ENCODE peak calls at places on chromosomes 5 and 9, in five cellular contexts. One of them, this sample, is unnamed.

GRCh38 chr5:135038829-135039525 is 4.9 kb upstream of the PITX1 start:
- DNase-seq in HCT116: no peak
- DNase-seq in H1: no peak
- DNase-seq in HepG2: no peak
- DNase-seq in K562: no peak
- DNase-seq in this sample: no peak

GRCh38 chr9:132004323-132004722 is 75.3 kb downstream of the MED27 start:
- DNase-seq in HCT116: no peak
- DNase-seq in HepG2: no peak
- DNase-seq in K562: no peak
- DNase-seq in H1: no peak
- DNase-seq in this sample: no peak

GRCh38 chr9:90801175-90801506 is 478 bp upstream of the SYK start:
- DNase-seq in HCT116: no peak
- DNase-seq in H1: no peak
- DNase-seq in HepG2: no peak
- DNase-seq in K562: no peak
- DNase-seq in this sample: no peak

GRCh38 chr5:179882338-179882737 is 23.7 kb upstream of the MRNIP start:
- DNase-seq in H1: no peak
- DNase-seq in HCT116: no peak
- DNase-seq in HepG2: no peak
- DNase-seq in K562: no peak
- DNase-seq in this sample: no peak

GRCh38 chr5:148909766-148910165 is 83.4 kb downstream of the ADRB2 start:
- DNase-seq in HCT116: no peak
- DNase-seq in HepG2: no peak
- DNase-seq in K562: no peak
- DNase-seq in H1: no peak
- DNase-seq in this sample: no peak

GRCh38 chr5:169856571-169856970 is 123.7 kb downstream of the INSYN2B start:
- DNase-seq in HepG2: no peak
- DNase-seq in HCT116: no peak
- DNase-seq in K562: peak; percentile 10
- DNase-seq in H1: no peak
- DNase-seq in this sample: no peak

GRCh38 chr9:128992995-128993394 is 35.1 kb downstream of the SH3GLB2 start:
- DNase-seq in K562: no peak
- DNase-seq in HCT116: no peak
- DNase-seq in H1: no peak
- DNase-seq in HepG2: no peak
- DNase-seq in this sample: peak; percentile 64

GRCh38 chr5:128693779-128694178 is 155.7 kb upstream of the FBN2 start:
- DNase-seq in K562: no peak
- DNase-seq in HCT116: no peak
- DNase-seq in H1: no peak
- DNase-seq in HepG2: no peak
- DNase-seq in this sample: no peak

GRCh38 chr5:74281191-74281590 is 359.3 kb downstream of the ENC1 start:
- DNase-seq in HepG2: no peak
- DNase-seq in K562: no peak
- DNase-seq in HCT116: no peak
- DNase-seq in H1: no peak
- DNase-seq in this sample: no peak

GRCh38 chr5:56139978-56140562 is 93.1 kb downstream of the ANKRD55 start:
- DNase-seq in HCT116: no peak
- DNase-seq in HepG2: no peak
- DNase-seq in H1: no peak
- DNase-seq in K562: no peak
- DNase-seq in this sample: no peak

GRCh38 chr9:134564431-134565170 is 77.0 kb upstream of the COL5A1 start:
- DNase-seq in HepG2: no peak
- DNase-seq in K562: no peak
- DNase-seq in HCT116: no peak
- DNase-seq in H1: no peak
- DNase-seq in this sample: no peak

GRCh38 chr9:105127863-105128220 is 116.6 kb upstream of the SLC44A1 start:
- DNase-seq in K562: no peak
- DNase-seq in H1: no peak
- DNase-seq in HepG2: no peak
- DNase-seq in HCT116: no peak
- DNase-seq in this sample: no peak

GRCh38 chr5:127723571-127723970 is 20.4 kb downstream of the CCDC192 start:
- DNase-seq in HCT116: no peak
- DNase-seq in K562: no peak
- DNase-seq in H1: no peak
- DNase-seq in HepG2: no peak
- DNase-seq in this sample: peak; percentile 49

GRCh38 chr9:596701-597100 is 244.8 kb upstream of the DMRT1 start:
- DNase-seq in HepG2: no peak
- DNase-seq in H1: no peak
- DNase-seq in K562: no peak
- DNase-seq in HCT116: no peak
- DNase-seq in this sample: no peak

GRCh38 chr5:115840825-115841224 is 540 bp downstream of the ATG12 start:
- DNase-seq in HepG2: no peak
- DNase-seq in HCT116: no peak
- DNase-seq in K562: no peak
- DNase-seq in H1: no peak
- DNase-seq in this sample: no peak

GRCh38 chr9:121772600-121773285 is 121.3 kb downstream of the DAB2IP start:
- DNase-seq in HCT116: no peak
- DNase-seq in HepG2: no peak
- DNase-seq in H1: no peak
- DNase-seq in K562: no peak
- DNase-seq in this sample: no peak

GRCh38 chr5:113512341-113512740 is 1.2 kb upstream of the YTHDC2 start:
- DNase-seq in H1: no peak
- DNase-seq in K562: no peak
- DNase-seq in HepG2: no peak
- DNase-seq in HCT116: no peak
- DNase-seq in this sample: no peak

GRCh38 chr5:179228341-179229121 is 116.7 kb downstream of the ADAMTS2 start:
- DNase-seq in H1: no peak
- DNase-seq in HepG2: no peak
- DNase-seq in K562: no peak
- DNase-seq in HCT116: no peak
- DNase-seq in this sample: peak; percentile 34

GRCh38 chr5:36079200-36079761 is 12.6 kb upstream of the UGT3A2 start:
- DNase-seq in K562: peak; percentile 65
- DNase-seq in HepG2: peak; percentile 55
- DNase-seq in HCT116: peak; percentile 61
- DNase-seq in H1: peak; percentile 47
- DNase-seq in this sample: peak; percentile 77

GRCh38 chr9:75185585-75186170 is 97.4 kb downstream of the OSTF1 start:
- DNase-seq in HCT116: peak; percentile 38
- DNase-seq in H1: no peak
- DNase-seq in K562: peak; percentile 18
- DNase-seq in HepG2: peak; percentile 16
- DNase-seq in this sample: peak; percentile 20

GRCh38 chr9:125750656-125751035 is 3.5 kb downstream of the PBX3 start:
- DNase-seq in HepG2: no peak
- DNase-seq in H1: no peak
- DNase-seq in K562: no peak
- DNase-seq in HCT116: no peak
- DNase-seq in this sample: no peak

GRCh38 chr5:124157320-124157719 is 589.1 kb downstream of the ZNF608 start:
- DNase-seq in H1: no peak
- DNase-seq in HepG2: no peak
- DNase-seq in K562: no peak
- DNase-seq in HCT116: no peak
- DNase-seq in this sample: peak; percentile 14

GRCh38 chr5:6236170-6236793 is 142.1 kb downstream of the MED10 start:
- DNase-seq in HCT116: no peak
- DNase-seq in K562: no peak
- DNase-seq in H1: no peak
- DNase-seq in HepG2: no peak
- DNase-seq in this sample: no peak

GRCh38 chr9:70340572-70340971 is 73.9 kb downstream of the KLF9 start:
- DNase-seq in H1: no peak
- DNase-seq in HCT116: no peak
- DNase-seq in HepG2: peak; percentile 3
- DNase-seq in K562: no peak
- DNase-seq in this sample: peak; percentile 6

GRCh38 chr9:101449071-101449721 is 13.6 kb upstream of the ALDOB start:
- DNase-seq in H1: peak; percentile 44
- DNase-seq in K562: peak; percentile 84
- DNase-seq in HCT116: peak; percentile 83
- DNase-seq in HepG2: no peak
- DNase-seq in this sample: peak; percentile 82

GRCh38 chr5:138725153-138725884 is 27.9 kb upstream of the CTNNA1 start:
- DNase-seq in K562: no peak
- DNase-seq in HepG2: peak; percentile 57
- DNase-seq in H1: peak; percentile 73
- DNase-seq in HCT116: peak; percentile 86
- DNase-seq in this sample: peak; percentile 66

GRCh38 chr9:100134731-100135130 is 35.7 kb downstream of the INVS start:
- DNase-seq in K562: no peak
- DNase-seq in H1: no peak
- DNase-seq in HCT116: no peak
- DNase-seq in HepG2: no peak
- DNase-seq in this sample: no peak

GRCh38 chr5:173853370-173854131 is 34.6 kb upstream of the CPEB4 start:
- DNase-seq in HCT116: no peak
- DNase-seq in H1: no peak
- DNase-seq in HepG2: no peak
- DNase-seq in K562: peak; percentile 81
- DNase-seq in this sample: no peak

GRCh38 chr5:141439411-141440141 is 9.3 kb downstream of the PCDHGA12 start:
- DNase-seq in H1: no peak
- DNase-seq in HCT116: no peak
- DNase-seq in HepG2: no peak
- DNase-seq in K562: no peak
- DNase-seq in this sample: peak; percentile 89

GRCh38 chr9:127555830-127556820 is 56.0 kb upstream of the STXBP1 start:
- DNase-seq in H1: no peak
- DNase-seq in K562: peak; percentile 78
- DNase-seq in HCT116: peak; percentile 80
- DNase-seq in HepG2: no peak
- DNase-seq in this sample: peak; percentile 63

GRCh38 chr5:108461628-108462367 is 79.9 kb upstream of the FBXL17 start:
- DNase-seq in H1: no peak
- DNase-seq in K562: no peak
- DNase-seq in HCT116: no peak
- DNase-seq in HepG2: no peak
- DNase-seq in this sample: no peak

GRCh38 chr9:27673626-27674025 is 100.3 kb upstream of the C9orf72 start:
- DNase-seq in H1: no peak
- DNase-seq in HCT116: no peak
- DNase-seq in K562: no peak
- DNase-seq in HepG2: no peak
- DNase-seq in this sample: no peak

GRCh38 chr9:77534376-77535057 is 113.6 kb downstream of the GNA14 start:
- DNase-seq in K562: no peak
- DNase-seq in H1: no peak
- DNase-seq in HCT116: no peak
- DNase-seq in HepG2: peak; percentile 96
- DNase-seq in this sample: no peak

GRCh38 chr5:55429707-55430253 is 105.0 kb downstream of the PLPP1 start:
- DNase-seq in K562: no peak
- DNase-seq in HepG2: peak; percentile 84
- DNase-seq in HCT116: no peak
- DNase-seq in H1: no peak
- DNase-seq in this sample: no peak

GRCh38 chr9:117334101-117334500 is 80.8 kb downstream of the ASTN2 start:
- DNase-seq in HepG2: no peak
- DNase-seq in K562: no peak
- DNase-seq in H1: no peak
- DNase-seq in HCT116: no peak
- DNase-seq in this sample: peak; percentile 72

GRCh38 chr9:77952641-77953341 is 78.8 kb downstream of the GNAQ start:
- DNase-seq in HCT116: no peak
- DNase-seq in HepG2: no peak
- DNase-seq in H1: no peak
- DNase-seq in K562: no peak
- DNase-seq in this sample: no peak

GRCh38 chr5:91280062-91280941 is 102.8 kb downstream of the ARRDC3 start:
- DNase-seq in HepG2: peak; percentile 74
- DNase-seq in H1: peak; percentile 86
- DNase-seq in HCT116: peak; percentile 92
- DNase-seq in K562: peak; percentile 93
- DNase-seq in this sample: peak; percentile 79

GRCh38 chr5:108919591-108920326 is 172.1 kb downstream of the FER start:
- DNase-seq in H1: no peak
- DNase-seq in HCT116: no peak
- DNase-seq in K562: no peak
- DNase-seq in HepG2: no peak
- DNase-seq in this sample: peak; percentile 3

GRCh38 chr5:24510523-24510988 is 134.2 kb downstream of the CDH10 start:
- DNase-seq in K562: no peak
- DNase-seq in HCT116: no peak
- DNase-seq in H1: no peak
- DNase-seq in HepG2: peak; percentile 82
- DNase-seq in this sample: no peak

DNA sequence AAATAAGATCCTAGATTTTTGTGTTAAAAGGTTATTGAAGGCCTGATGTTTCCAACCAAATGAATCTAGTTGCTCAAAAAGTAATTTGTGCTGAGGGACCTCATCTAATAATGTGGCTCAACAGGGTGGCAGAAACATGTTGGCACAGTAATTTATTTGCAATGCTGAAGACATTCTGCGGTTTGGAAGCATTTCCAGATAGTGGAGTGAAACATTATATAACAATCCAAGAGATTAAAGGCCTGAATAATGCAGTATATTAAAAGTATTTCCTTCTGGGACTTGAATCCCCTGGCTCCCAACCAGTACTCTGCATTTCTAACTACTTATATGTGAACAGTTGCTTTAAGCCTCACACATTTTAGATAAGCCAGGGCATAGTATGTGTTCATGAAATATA is 25.9 kb upstream of the ALDH1A1 start:
- DNase-seq in HepG2: no peak
- DNase-seq in H1: no peak
- DNase-seq in HCT116: no peak
- DNase-seq in K562: no peak
- DNase-seq in this sample: no peak
- TF ChIP-seq JUND in HepG2: no peak
- TF ChIP-seq JUND in H1: no peak
- TF ChIP-seq JUND in HCT116: no peak
- TF ChIP-seq JUND in K562: no peak
- TF ChIP-seq JUND in this sample: no peak

GRCh38 chr9:112166176-112167140 is 8.6 kb downstream of the SUSD1 start:
- DNase-seq in HepG2: peak; percentile 47
- DNase-seq in HCT116: no peak
- DNase-seq in K562: peak; percentile 39
- DNase-seq in H1: no peak
- DNase-seq in this sample: peak; percentile 64
- TF ChIP-seq JUND in HepG2: no peak
- TF ChIP-seq JUND in HCT116: no peak
- TF ChIP-seq JUND in K562: no peak
- TF ChIP-seq JUND in H1: no peak
- TF ChIP-seq JUND in this sample: no peak

GRCh38 chr9:93133641-93134017 is 422 bp downstream of the NINJ1 start:
- DNase-seq in HCT116: no peak
- DNase-seq in K562: peak; percentile 74
- DNase-seq in HepG2: peak; percentile 79
- DNase-seq in H1: no peak
- DNase-seq in this sample: no peak
- TF ChIP-seq JUND in HCT116: no peak
- TF ChIP-seq JUND in K562: peak; percentile 85
- TF ChIP-seq JUND in HepG2: peak; percentile 57
- TF ChIP-seq JUND in H1: no peak
- TF ChIP-seq JUND in this sample: no peak

GRCh38 chr5:175096469-175097185 is 347.4 kb downstream of the DRD1 start:
- DNase-seq in HepG2: no peak
- DNase-seq in H1: no peak
- DNase-seq in K562: no peak
- DNase-seq in HCT116: no peak
- DNase-seq in this sample: no peak
- TF ChIP-seq JUND in HepG2: no peak
- TF ChIP-seq JUND in H1: no peak
- TF ChIP-seq JUND in K562: no peak
- TF ChIP-seq JUND in HCT116: no peak
- TF ChIP-seq JUND in this sample: no peak

This sample was measured in T47D.